ENCODE peak calls at places on chromosomes 6 and 20, in nine cellular contexts. One of them, this sample, is unnamed.

GRCh38 chr20:41776450-41776849 is 158.3 kb upstream of the CHD6 start:
- DNase-seq in T1000: no peak
- DNase-seq in ELR: no peak
- DNase-seq in epithelial cell of prostate: no peak
- DNase-seq in Kasumi-1: no peak
- DNase-seq in activated naive CD8-positive, alpha-beta T cell treated with anti-CD3 and anti-CD28 coated beads, Interleukin-2, amount 50 U/mL, for 24 hours: no peak
- DNase-seq in mesenchymal stem cell: no peak
- DNase-seq in HuH-7: no peak
- DNase-seq in SW 1271: no peak
- DNase-seq in this sample: no peak

GRCh38 chr20:63767456-63767855 is 27.9 kb downstream of the SLC2A4RG start:
- DNase-seq in mesenchymal stem cell: no peak
- DNase-seq in T1000: no peak
- DNase-seq in ELR: no peak
- DNase-seq in SW 1271: no peak
- DNase-seq in Kasumi-1: no peak
- DNase-seq in activated naive CD8-positive, alpha-beta T cell treated with anti-CD3 and anti-CD28 coated beads, Interleukin-2, amount 50 U/mL, for 24 hours: no peak
- DNase-seq in HuH-7: no peak
- DNase-seq in epithelial cell of prostate: no peak
- DNase-seq in this sample: no peak

GRCh38 chr6:111938710-111939109 is 65.5 kb upstream of the FYN start:
- DNase-seq in SW 1271: no peak
- DNase-seq in activated naive CD8-positive, alpha-beta T cell treated with anti-CD3 and anti-CD28 coated beads, Interleukin-2, amount 50 U/mL, for 24 hours: no peak
- DNase-seq in T1000: no peak
- DNase-seq in Kasumi-1: no peak
- DNase-seq in epithelial cell of prostate: no peak
- DNase-seq in HuH-7: no peak
- DNase-seq in mesenchymal stem cell: peak
- DNase-seq in ELR: peak
- DNase-seq in this sample: no peak

GRCh38 chr6:168043848-168044415 is 35.1 kb downstream of the FRMD1 start:
- DNase-seq in T1000: no peak
- DNase-seq in HuH-7: no peak
- DNase-seq in Kasumi-1: no peak
- DNase-seq in ELR: no peak
- DNase-seq in epithelial cell of prostate: no peak
- DNase-seq in mesenchymal stem cell: no peak
- DNase-seq in SW 1271: no peak
- DNase-seq in activated naive CD8-positive, alpha-beta T cell treated with anti-CD3 and anti-CD28 coated beads, Interleukin-2, amount 50 U/mL, for 24 hours: no peak
- DNase-seq in this sample: no peak

GRCh38 chr20:45358282-45359068 is 4.5 kb upstream of the SYS1 start:
- DNase-seq in HuH-7: no peak
- DNase-seq in ELR: peak
- DNase-seq in mesenchymal stem cell: peak
- DNase-seq in SW 1271: no peak
- DNase-seq in activated naive CD8-positive, alpha-beta T cell treated with anti-CD3 and anti-CD28 coated beads, Interleukin-2, amount 50 U/mL, for 24 hours: no peak
- DNase-seq in Kasumi-1: no peak
- DNase-seq in T1000: no peak
- DNase-seq in epithelial cell of prostate: no peak
- DNase-seq in this sample: no peak

GRCh38 chr6:66930559-66931290 is 1223.7 kb upstream of the EYS start:
- DNase-seq in HuH-7: no peak
- DNase-seq in T1000: no peak
- DNase-seq in activated naive CD8-positive, alpha-beta T cell treated with anti-CD3 and anti-CD28 coated beads, Interleukin-2, amount 50 U/mL, for 24 hours: no peak
- DNase-seq in epithelial cell of prostate: no peak
- DNase-seq in ELR: peak
- DNase-seq in Kasumi-1: no peak
- DNase-seq in mesenchymal stem cell: peak
- DNase-seq in SW 1271: peak
- DNase-seq in this sample: no peak

GRCh38 chr6:49565261-49565660 is 14.8 kb downstream of the C6orf141 start:
- DNase-seq in activated naive CD8-positive, alpha-beta T cell treated with anti-CD3 and anti-CD28 coated beads, Interleukin-2, amount 50 U/mL, for 24 hours: no peak
- DNase-seq in epithelial cell of prostate: no peak
- DNase-seq in T1000: no peak
- DNase-seq in HuH-7: no peak
- DNase-seq in Kasumi-1: no peak
- DNase-seq in mesenchymal stem cell: no peak
- DNase-seq in ELR: no peak
- DNase-seq in SW 1271: no peak
- DNase-seq in this sample: no peak

GRCh38 chr6:56888687-56889086 is 66.2 kb upstream of the BEND6 start:
- DNase-seq in SW 1271: no peak
- DNase-seq in T1000: no peak
- DNase-seq in HuH-7: no peak
- DNase-seq in activated naive CD8-positive, alpha-beta T cell treated with anti-CD3 and anti-CD28 coated beads, Interleukin-2, amount 50 U/mL, for 24 hours: no peak
- DNase-seq in ELR: no peak
- DNase-seq in Kasumi-1: no peak
- DNase-seq in epithelial cell of prostate: no peak
- DNase-seq in mesenchymal stem cell: no peak
- DNase-seq in this sample: no peak

GRCh38 chr6:36314221-36315014 is 22.3 kb downstream of the BNIP5 start:
- DNase-seq in T1000: no peak
- DNase-seq in epithelial cell of prostate: peak
- DNase-seq in SW 1271: no peak
- DNase-seq in ELR: peak
- DNase-seq in Kasumi-1: no peak
- DNase-seq in HuH-7: no peak
- DNase-seq in activated naive CD8-positive, alpha-beta T cell treated with anti-CD3 and anti-CD28 coated beads, Interleukin-2, amount 50 U/mL, for 24 hours: no peak
- DNase-seq in mesenchymal stem cell: peak
- DNase-seq in this sample: no peak

GRCh38 chr6:83976037-83976755 is 57.4 kb upstream of the MRAP2 start:
- DNase-seq in ELR: no peak
- DNase-seq in SW 1271: no peak
- DNase-seq in activated naive CD8-positive, alpha-beta T cell treated with anti-CD3 and anti-CD28 coated beads, Interleukin-2, amount 50 U/mL, for 24 hours: no peak
- DNase-seq in mesenchymal stem cell: no peak
- DNase-seq in HuH-7: no peak
- DNase-seq in T1000: no peak
- DNase-seq in epithelial cell of prostate: no peak
- DNase-seq in Kasumi-1: no peak
- DNase-seq in this sample: no peak

GRCh38 chr20:63973636-63974401 is 4.1 kb upstream of the ZNF512B start:
- DNase-seq in T1000: peak
- DNase-seq in ELR: peak
- DNase-seq in HuH-7: peak
- DNase-seq in epithelial cell of prostate: no peak
- DNase-seq in SW 1271: peak
- DNase-seq in activated naive CD8-positive, alpha-beta T cell treated with anti-CD3 and anti-CD28 coated beads, Interleukin-2, amount 50 U/mL, for 24 hours: peak
- DNase-seq in Kasumi-1: peak
- DNase-seq in mesenchymal stem cell: peak
- DNase-seq in this sample: peak

GRCh38 chr6:2021713-2022125 is 223.7 kb downstream of the GMDS start:
- DNase-seq in T1000: no peak
- DNase-seq in activated naive CD8-positive, alpha-beta T cell treated with anti-CD3 and anti-CD28 coated beads, Interleukin-2, amount 50 U/mL, for 24 hours: no peak
- DNase-seq in Kasumi-1: no peak
- DNase-seq in mesenchymal stem cell: peak
- DNase-seq in SW 1271: no peak
- DNase-seq in ELR: peak
- DNase-seq in epithelial cell of prostate: peak
- DNase-seq in HuH-7: no peak
- DNase-seq in this sample: no peak

This sample was measured in T follicular helper cell.